ENCODE peak calls at places on chromosomes 7 and 10, in six cellular contexts. J is A549, H is thyroid gland, O is GM12892, S is adrenal gland, B is heart left ventricle. L is an unnamed sample.

GRCh38 chr10:69337312-69338132 is 59.2 kb downstream of the HK1 start:
- DNase-seq in J (no peak), O (no peak), S (no peak), B (peak), H (peak), L (no peak)

GRCh38 chr7:125061776-125062397 is 132.3 kb upstream of the POT1 start:
- DNase-seq in O (no peak), S (no peak), J (peak), H (no peak), B (no peak), L (peak)

GRCh38 chr7:98168181-98168903 is 42.9 kb upstream of the BHLHA15 start:
- DNase-seq in J (peak), B (peak), O (peak), S (peak), H (peak), L (peak)

GRCh38 chr7:128755816-128756476 is 16.8 kb downstream of the CALU start:
- DNase-seq in O (no peak), H (no peak), J (no peak), B (no peak), S (no peak), L (peak)

GRCh38 chr7:150379590-150380379 is 655 bp downstream of the ZNF775 start:
- DNase-seq in H (no peak), S (peak), O (no peak), B (no peak), J (peak), L (peak)

GRCh38 chr7:151503902-151504714 is 15.6 kb downstream of the RHEB start:
- DNase-seq in H (no peak), S (peak), O (no peak), J (peak), B (no peak), L (no peak)

GRCh38 chr10:132157101-132157500 is 29.6 kb upstream of the DPYSL4 start:
- DNase-seq in O (no peak), J (no peak), S (no peak), H (no peak), B (no peak), L (no peak)

GRCh38 chr7:16732828-16733227 is 20.7 kb upstream of the TSPAN13 start:
- DNase-seq in B (no peak), J (no peak), O (no peak), H (no peak), S (no peak), L (no peak)

GRCh38 chr10:79058899-79059771 is 9.6 kb upstream of the ZMIZ1 start:
- DNase-seq in S (no peak), O (no peak), B (no peak), J (no peak), H (no peak), L (no peak)

GRCh38 chr10:27713906-27714305 is 31.7 kb downstream of the MKX start:
- DNase-seq in H (peak), J (no peak), O (no peak), B (no peak), S (peak), L (no peak)

DNA sequence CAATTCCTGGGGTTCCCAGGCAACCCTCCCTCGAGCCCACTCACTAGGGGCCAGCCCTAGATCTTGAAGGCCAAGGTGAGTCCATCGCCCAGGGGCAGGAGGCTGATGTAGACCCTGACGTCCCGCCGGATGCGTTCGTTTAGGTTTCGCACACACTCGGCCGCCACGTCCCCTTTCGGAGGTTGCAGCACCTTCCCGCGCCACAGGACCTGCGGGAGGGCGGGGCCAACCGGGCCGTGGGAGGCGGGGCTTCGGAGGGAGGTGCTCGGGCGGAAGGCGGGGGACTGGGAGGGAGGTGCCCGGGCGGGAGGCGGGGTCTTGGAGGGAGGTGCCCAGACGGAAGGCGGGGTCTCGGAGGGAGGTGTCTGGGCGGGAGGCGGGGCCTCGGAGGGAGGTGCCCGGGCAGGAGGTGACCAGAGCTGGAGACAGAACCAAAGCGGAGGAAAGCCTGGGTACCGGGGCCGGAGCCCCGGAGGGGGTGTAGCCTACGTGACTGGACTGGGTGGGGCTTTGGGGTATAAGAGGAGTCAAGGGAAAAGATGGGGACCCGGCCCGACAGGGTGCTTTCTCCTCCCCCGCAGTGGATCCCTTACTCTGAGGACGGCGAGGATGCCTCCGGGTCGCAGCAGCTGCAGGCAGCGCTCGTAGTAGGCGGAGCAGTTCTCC is 1.6 kb downstream of the COMTD1 start:
- DNase-seq in J (peak), S (peak), H (peak), O (peak), B (peak), L (peak)
- TF ChIP-seq POLR2A in J (peak), S (peak), H (peak), O (no peak), B (no peak), L (peak)

DNA sequence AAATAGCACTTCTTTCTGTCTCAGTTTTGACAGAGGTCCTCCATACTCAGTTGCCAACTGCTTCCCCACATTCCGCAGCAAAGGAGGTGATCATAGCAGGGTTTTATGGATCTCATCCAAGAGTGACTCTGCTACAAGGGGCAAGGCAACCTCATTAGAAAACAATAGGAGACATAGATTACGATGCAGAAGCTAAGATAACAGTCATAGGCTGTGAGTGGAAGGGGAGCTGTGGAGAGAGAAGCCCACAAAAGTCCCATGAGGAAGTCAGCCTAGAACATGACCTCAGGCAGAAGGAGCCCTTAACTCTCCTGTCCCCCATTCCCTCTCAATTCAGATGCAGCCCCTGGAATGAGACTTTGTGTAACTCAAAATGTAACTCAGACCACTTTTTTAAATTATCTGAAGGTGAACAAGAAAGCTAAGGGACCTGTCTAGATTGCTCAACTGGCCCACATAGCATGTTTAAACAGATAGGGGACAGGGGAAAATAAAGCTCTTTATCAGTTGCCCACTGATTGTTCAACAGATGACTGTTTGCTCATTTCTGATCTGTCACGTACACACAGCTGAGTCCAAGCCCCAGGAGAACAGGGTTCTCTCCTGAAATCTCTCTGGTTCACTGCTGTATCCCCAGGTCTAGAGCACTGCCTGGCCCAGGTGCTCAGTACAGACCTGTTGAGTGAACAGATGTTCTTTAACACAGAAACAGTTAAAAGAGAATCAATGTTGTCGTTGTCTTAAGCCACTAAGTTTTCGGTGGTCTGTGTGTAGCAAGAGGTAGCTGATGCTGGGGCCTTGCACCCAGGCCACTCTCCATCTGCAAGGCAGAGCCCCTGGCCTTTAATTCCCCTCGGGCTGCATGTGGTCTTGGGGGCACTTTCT is 1.5 kb upstream of the NCOA4 start:
- DNase-seq in O (no peak), J (no peak), S (no peak), B (no peak), H (no peak), L (no peak)
- TF ChIP-seq POLR2A in O (no peak), J (no peak), S (no peak), B (no peak), H (no peak), L (no peak)

GRCh38 chr7:2353650-2354172 is 916 bp upstream of the EIF3B start:
- DNase-seq in S (peak), H (peak), J (peak), B (peak), O (peak), L (peak)
- TF ChIP-seq POLR2A in S (peak), H (peak), J (peak), B (no peak), O (peak), L (peak)

GRCh38 chr10:12717981-12718707 is 283.4 kb downstream of the CCDC3 start:
- DNase-seq in S (no peak), O (no peak), H (no peak), B (no peak), J (no peak), L (no peak)
- TF ChIP-seq POLR2A in S (no peak), O (no peak), H (no peak), B (no peak), J (no peak), L (no peak)

GRCh38 chr10:101587725-101588614 is at the start of the genes DPCD and POLL:
- DNase-seq in J (peak), B (peak), O (peak), H (peak), S (peak), L (peak)
- TF ChIP-seq POLR2A in J (peak), B (no peak), O (peak), H (peak), S (no peak), L (peak)

GRCh38 chr10:18684953-18685352 is 25.7 kb downstream of the ARL5B start:
- DNase-seq in J (no peak), S (no peak), O (no peak), B (no peak), H (no peak), L (no peak)

GRCh38 chr10:18683427-18683826 is 24.2 kb downstream of the ARL5B start:
- DNase-seq in O (no peak), J (no peak), B (no peak), H (no peak), S (no peak), L (no peak)

GRCh38 chr10:18685555-18685954 is 26.3 kb downstream of the ARL5B start:
- DNase-seq in J (no peak), B (no peak), S (no peak), H (no peak), O (no peak), L (no peak)

GRCh38 chr10:18681971-18682403 is 22.8 kb downstream of the ARL5B start:
- DNase-seq in B (no peak), S (no peak), J (peak), O (no peak), H (no peak), L (no peak)

GRCh38 chr10:18684416-18684815 is 25.2 kb downstream of the ARL5B start:
- DNase-seq in B (no peak), J (no peak), O (no peak), H (no peak), S (no peak), L (no peak)
- TF ChIP-seq POLR2A in B (no peak), J (no peak), O (no peak), H (no peak), S (no peak), L (no peak)

GRCh38 chr10:95561200-95562177 is at the start of gene SORBS1:
- DNase-seq in O (peak), B (peak), J (peak), H (peak), S (peak), L (peak)
- TF ChIP-seq POLR2A in O (peak), B (peak), J (peak), H (peak), S (peak), L (peak)

L was measured in H54.